ENCODE peak calls at places on chromosomes 5 and 9, in six cellular contexts. V is cardiac muscle cell; R is left ventricle myocardium inferior; N is HepG2; U is CD8-positive, alpha-beta T cell; J is A549. W is an unnamed sample. For H3K4me1, the result is how much of the 10 kb centered on the place peaks cover.

GRCh38 chr9:111456536-111456935 is 27.6 kb downstream of the ECPAS start:
- DNase-seq in R (no peak), U (no peak), N (no peak), J (no peak), V (no peak), W (no peak)

GRCh38 chr9:111839387-111839786 is 44.6 kb upstream of the SHOC1 start:
- DNase-seq in U (no peak), V (no peak), N (peak), J (no peak), R (no peak), W (no peak)

GRCh38 chr9:112059145-112059979 is 115.7 kb downstream of the SUSD1 start:
- DNase-seq in J (peak), R (no peak), U (no peak), N (peak), V (no peak), W (no peak)

GRCh38 chr5:115770466-115770865 is 46.0 kb downstream of the CDO1 start:
- DNase-seq in J (no peak), V (peak), N (peak), R (no peak), U (no peak), W (no peak)

GRCh38 chr5:173744527-173744926 is 128.1 kb upstream of the BOD1 start:
- DNase-seq in U (no peak), V (no peak), J (no peak), R (no peak), N (no peak), W (no peak)

GRCh38 chr9:93316726-93317494 is 133.0 kb downstream of the WNK2 start:
- DNase-seq in V (no peak), N (no peak), U (no peak), R (no peak), J (no peak), W (no peak)

GRCh38 chr5:109685916-109686315 is 3.8 kb upstream of the MAN2A1 start:
- DNase-seq in R (no peak), J (no peak), U (no peak), V (no peak), N (no peak), W (no peak)

GRCh38 chr9:134010774-134011173 is 14.5 kb upstream of the BRD3OS start:
- DNase-seq in J (no peak), N (peak), V (no peak), R (no peak), U (no peak), W (no peak)

GRCh38 chr9:125332527-125332926 is 70.9 kb downstream of the GAPVD1 start:
- DNase-seq in R (no peak), U (no peak), V (peak), N (no peak), J (no peak), W (no peak)

GRCh38 chr9:32394381-32395049 is 10.1 kb downstream of the ACO1 start:
- DNase-seq in N (no peak), R (no peak), J (no peak), U (no peak), V (no peak), W (no peak)

GRCh38 chr9:129576546-129577543 is 44.1 kb downstream of the C9orf50 start:
- DNase-seq in N (no peak), U (no peak), V (no peak), J (no peak), R (peak), W (no peak)

GRCh38 chr5:6362846-6363245 is 15.5 kb downstream of the MED10 start:
- DNase-seq in R (no peak), J (no peak), U (no peak), N (no peak), V (no peak), W (no peak)

GRCh38 chr9:89139450-89139849 is 39.2 kb downstream of the SHC3 start:
- DNase-seq in N (no peak), J (no peak), U (no peak), V (peak), R (no peak), W (no peak)

GRCh38 chr5:50302815-50303490 is 138.1 kb downstream of the EMB start:
- DNase-seq in V (no peak), U (no peak), J (peak), R (no peak), N (no peak), W (no peak)

GRCh38 chr5:53369681-53370080 is 110.7 kb upstream of the FST start:
- DNase-seq in U (no peak), N (no peak), R (no peak), V (no peak), J (no peak), W (no peak)

GRCh38 chr5:79841172-79841571 is 149.9 kb downstream of the MTX3 start:
- DNase-seq in J (no peak), V (no peak), N (no peak), R (no peak), U (no peak), W (no peak)

GRCh38 chr5:14199902-14200301 is 56.8 kb downstream of the TRIO start:
- DNase-seq in N (no peak), J (no peak), U (no peak), R (peak), V (no peak), W (no peak)

GRCh38 chr5:32572778-32573480 is 12.4 kb upstream of the SUB1 start:
- DNase-seq in R (no peak), U (no peak), V (no peak), J (no peak), N (no peak), W (no peak)

GRCh38 chr9:12775373-12775962 is 648 bp downstream of the LURAP1L start:
- DNase-seq in J (no peak), U (no peak), R (peak), N (no peak), V (peak), W (no peak)

GRCh38 chr5:154565123-154565522 is 87.1 kb upstream of the HAND1 start:
- DNase-seq in U (no peak), R (no peak), J (no peak), N (no peak), V (no peak), W (no peak)

GRCh38 chr5:112407240-112407639 is 11.8 kb downstream of the EPB41L4A start:
- DNase-seq in R (no peak), J (no peak), N (no peak), V (no peak), U (no peak), W (no peak)

GRCh38 chr5:150801117-150801927 is 22.8 kb downstream of the SMIM3 start:
- DNase-seq in U (no peak), N (peak), R (no peak), J (peak), V (peak), W (peak)

GRCh38 chr9:129933709-129934586 is 98.7 kb downstream of the USP20 start:
- DNase-seq in V (no peak), R (no peak), J (no peak), U (no peak), N (no peak), W (no peak)

GRCh38 chr5:116494784-116495480 is 79.7 kb downstream of the SEMA6A start:
- DNase-seq in J (no peak), U (no peak), N (peak), R (no peak), V (peak), W (no peak)

GRCh38 chr9:77183581-77183980 is 6.2 kb downstream of the VPS13A start:
- DNase-seq in V (no peak), N (no peak), U (no peak), J (no peak), R (no peak), W (no peak)

GRCh38 chr9:29456940-29457339 is 1883.7 kb upstream of the C9orf72 start:
- DNase-seq in N (no peak), U (no peak), V (no peak), J (no peak), R (no peak), W (no peak)

GRCh38 chr5:130077007-130077406 is 172.7 kb downstream of the CHSY3 start:
- DNase-seq in R (no peak), V (no peak), U (no peak), J (no peak), N (no peak), W (no peak)

GRCh38 chr5:5340206-5340729 is 82.2 kb upstream of the ICE1 start:
- DNase-seq in J (peak), V (no peak), N (peak), U (no peak), R (peak), W (no peak)

GRCh38 chr9:38287420-38287985 is 105.0 kb upstream of the ALDH1B1 start:
- DNase-seq in J (no peak), R (no peak), U (no peak), V (no peak), N (no peak), W (no peak)

GRCh38 chr9:114851301-114851700 is 45.5 kb upstream of the TNFSF15 start:
- DNase-seq in V (no peak), U (no peak), R (no peak), J (no peak), N (no peak), W (no peak)
- H3K4me3 ChIP-seq in V (no peak), U (no peak), R (no peak), J (no peak), N (no peak), W (no peak)

GRCh38 chr5:140564196-140565023 is at the start of the genes APBB3 and SLC35A4:
- DNase-seq in J (peak), N (peak), V (peak), U (peak), R (peak), W (peak)

GRCh38 chr5:140565024-140565779 is 574 bp downstream of the SLC35A4 start:
- DNase-seq in U (no peak), R (no peak), V (no peak), J (no peak), N (no peak), W (no peak)

GRCh38 chr5:140566665-140567064 is 2.0 kb downstream of the SLC35A4 start:
- DNase-seq in V (no peak), N (no peak), U (no peak), R (no peak), J (no peak), W (no peak)

GRCh38 chr5:140567136-140567818 is 2.6 kb downstream of the SLC35A4 start:
- DNase-seq in R (no peak), U (no peak), J (no peak), N (no peak), V (no peak), W (no peak)

DNA sequence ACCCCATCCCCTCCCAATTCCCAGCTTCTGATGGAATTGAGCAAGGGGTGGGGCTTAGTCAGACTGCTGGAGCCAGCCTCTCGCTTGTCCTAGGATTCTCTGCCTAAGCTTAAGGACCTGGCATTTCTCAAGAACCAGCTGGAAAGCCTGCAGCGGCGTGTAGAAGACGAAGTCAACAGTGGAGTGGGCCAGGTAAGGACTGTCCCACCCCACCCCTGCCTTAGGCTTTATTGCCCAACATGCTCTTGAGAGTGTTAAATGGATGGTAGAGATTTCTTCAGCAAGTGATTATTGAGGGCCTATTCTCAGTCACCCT is 1.1 kb downstream of the SLC35A4 start:
- DNase-seq in N (no peak), V (no peak), J (no peak), R (no peak), U (no peak), W (no peak)
- H3K4me1 ChIP-seq in N (under half), V (under half), J (under half), R (half or more), U (under half), W (under half)

GRCh38 chr9:124242331-124243194 is 15.2 kb upstream of the NEK6 start:
- DNase-seq in R (no peak), J (no peak), N (no peak), V (peak), U (no peak), W (no peak)
- H3K4me3 ChIP-seq in R (peak), J (no peak), N (peak), V (no peak), U (no peak), W (no peak)

DNA sequence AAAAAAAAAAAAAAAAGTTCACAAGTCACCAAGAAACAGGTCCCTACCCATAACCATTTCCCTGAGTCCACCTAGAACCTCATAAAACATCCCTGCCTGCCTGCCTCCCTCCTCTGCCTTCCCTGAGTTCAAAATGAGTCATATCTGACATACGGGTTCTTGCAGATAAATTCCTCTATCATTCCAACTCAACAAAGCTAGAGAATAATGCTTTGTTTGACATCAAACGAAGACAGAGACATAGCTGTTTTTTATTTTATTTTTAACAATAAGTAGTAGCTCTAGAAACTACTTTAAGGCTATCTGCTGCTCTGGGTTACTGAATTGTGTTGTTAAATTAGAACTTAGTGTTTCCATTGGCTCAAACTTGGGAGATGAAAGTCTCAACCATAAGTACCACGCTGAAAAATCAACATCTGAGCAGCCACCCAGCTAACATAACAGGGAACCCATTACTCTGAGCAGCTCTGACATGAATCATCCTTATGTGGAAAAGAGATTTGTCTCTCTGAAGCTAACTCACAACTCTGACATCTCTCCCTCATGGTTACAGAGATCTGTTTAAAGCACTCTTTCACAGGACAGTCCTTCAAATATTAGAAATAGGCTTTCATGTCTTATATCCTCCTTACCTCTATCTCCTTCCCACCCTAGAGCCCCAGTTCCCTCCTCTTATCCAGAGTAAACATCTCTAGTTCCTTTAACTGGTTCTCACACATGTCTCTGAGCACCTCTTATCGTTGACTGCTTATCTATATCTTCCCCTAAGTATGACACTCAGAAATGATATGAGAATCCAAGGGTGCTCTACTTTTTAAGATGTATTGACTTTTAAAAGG is 12.1 kb downstream of the TMEM245 start:
- DNase-seq in N (peak), R (no peak), U (peak), V (no peak), J (peak), W (no peak)
- H3K4me1 ChIP-seq in N (half or more), R (half or more), U (under half), V (half or more), J (half or more), W (half or more)

GRCh38 chr5:180287868-180288267 is 4.0 kb downstream of the MAPK9 start:
- DNase-seq in J (no peak), R (no peak), N (peak), V (peak), U (no peak), W (no peak)

GRCh38 chr5:180289966-180290365 is 1.9 kb downstream of the MAPK9 start:
- DNase-seq in V (no peak), N (no peak), J (no peak), R (no peak), U (no peak), W (no peak)

GRCh38 chr5:180290568-180291233 is 1.2 kb downstream of the MAPK9 start:
- DNase-seq in V (no peak), N (no peak), U (no peak), J (no peak), R (no peak), W (no peak)

GRCh38 chr5:180291234-180291940 is 496 bp downstream of the MAPK9 start:
- DNase-seq in R (no peak), V (peak), N (no peak), J (peak), U (no peak), W (no peak)

GRCh38 chr5:180289433-180289832 is 2.5 kb downstream of the MAPK9 start:
- DNase-seq in V (no peak), J (no peak), N (no peak), R (no peak), U (no peak), W (no peak)
- H3K4me3 ChIP-seq in V (no peak), J (no peak), N (no peak), R (no peak), U (no peak), W (no peak)

GRCh38 chr5:176883700-176884570 is 15.2 kb downstream of the HK3 start:
- DNase-seq in V (no peak), J (no peak), N (no peak), R (no peak), U (no peak), W (no peak)

GRCh38 chr5:176882566-176882900 is 16.6 kb downstream of the HK3 start:
- DNase-seq in J (no peak), R (no peak), V (no peak), N (no peak), U (no peak), W (no peak)

GRCh38 chr5:176886336-176887251 is 12.6 kb downstream of the HK3 start:
- DNase-seq in J (no peak), V (no peak), R (no peak), U (no peak), N (no peak), W (no peak)

GRCh38 chr5:176881816-176882565 is 17.2 kb downstream of the HK3 start:
- DNase-seq in U (no peak), R (no peak), J (no peak), N (no peak), V (no peak), W (no peak)

GRCh38 chr5:176884571-176884890 is 14.6 kb downstream of the HK3 start:
- DNase-seq in V (no peak), R (no peak), J (no peak), U (no peak), N (no peak), W (no peak)
- H3K4me1 ChIP-seq in V (under half), R (under half), J (under half), U (under half), N (under half), W (under half)

GRCh38 chr5:80961376-80962281 is 1.5 kb downstream of the RASGRF2 start:
- DNase-seq in R (no peak), V (peak), N (peak), U (peak), J (no peak), W (peak)
- H3K4me3 ChIP-seq in R (peak), V (no peak), N (peak), U (peak), J (peak), W (peak)

DNA sequence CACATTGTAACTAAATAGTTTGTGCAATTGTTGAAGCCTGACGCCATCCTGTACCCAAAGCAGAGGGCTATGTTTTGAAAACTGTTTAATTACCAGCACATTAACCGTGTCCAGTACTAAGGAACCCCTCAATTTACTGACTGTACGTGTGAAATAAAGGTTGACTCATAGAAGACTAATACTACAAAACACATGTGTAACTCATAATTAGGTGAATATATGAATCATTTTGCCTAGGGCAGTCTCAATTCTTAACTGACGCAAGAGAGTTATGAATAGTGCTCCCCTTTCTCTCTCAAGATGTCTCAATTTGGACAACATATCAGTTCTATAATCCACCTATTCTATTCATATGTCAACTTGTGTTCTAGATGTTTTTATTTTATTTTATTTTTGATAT is 558.4 kb downstream of the PRDM9 start:
- DNase-seq in R (no peak), J (no peak), U (no peak), N (no peak), V (no peak), W (no peak)
- H3K4me1 ChIP-seq in R (under half), J (under half), U (under half), N (under half), V (under half), W (under half)

W was measured in CD4-positive, alpha-beta memory T cell.